ENCODE peak calls at places on chromosomes 13 and 19, in four cellular contexts. One of them, this sample, is unnamed.

GRCh38 chr13:68304287-68304893 is 1074.3 kb upstream of the PCDH9 start:
- DNase-seq in GM12891: peak
- DNase-seq in uterus: no peak
- DNase-seq in stomach: no peak
- DNase-seq in this sample: no peak

GRCh38 chr13:35448465-35448864 is 28.0 kb downstream of the MAB21L1 start:
- DNase-seq in GM12891: no peak
- DNase-seq in stomach: no peak
- DNase-seq in uterus: no peak
- DNase-seq in this sample: no peak

GRCh38 chr19:17488593-17489391 is 18.5 kb downstream of the SLC27A1 start:
- DNase-seq in GM12891: peak
- DNase-seq in uterus: peak
- DNase-seq in stomach: peak
- DNase-seq in this sample: no peak

GRCh38 chr13:50531917-50532899 is 311.3 kb downstream of the DLEU7 start:
- DNase-seq in uterus: no peak
- DNase-seq in GM12891: no peak
- DNase-seq in stomach: no peak
- DNase-seq in this sample: no peak

GRCh38 chr13:86877449-86877848 is 793.7 kb upstream of the SLITRK5 start:
- DNase-seq in stomach: no peak
- DNase-seq in GM12891: no peak
- DNase-seq in uterus: no peak
- DNase-seq in this sample: no peak

GRCh38 chr13:23427342-23428182 is 5.9 kb downstream of the SACS start:
- DNase-seq in GM12891: no peak
- DNase-seq in stomach: peak
- DNase-seq in uterus: peak
- DNase-seq in this sample: no peak

GRCh38 chr19:35346193-35347052 is 1.3 kb upstream of the FFAR1 start:
- DNase-seq in uterus: no peak
- DNase-seq in stomach: peak
- DNase-seq in GM12891: peak
- DNase-seq in this sample: no peak

GRCh38 chr13:41962994-41963393 is 2.1 kb upstream of the VWA8 start:
- DNase-seq in uterus: no peak
- DNase-seq in GM12891: no peak
- DNase-seq in stomach: no peak
- DNase-seq in this sample: no peak

GRCh38 chr13:67230774-67231480 is 791 bp upstream of the PCDH9 start:
- DNase-seq in stomach: peak
- DNase-seq in uterus: peak
- DNase-seq in GM12891: no peak
- DNase-seq in this sample: no peak

GRCh38 chr13:109989155-109989554 is 202.8 kb upstream of the IRS2 start:
- DNase-seq in GM12891: no peak
- DNase-seq in uterus: no peak
- DNase-seq in stomach: no peak
- DNase-seq in this sample: no peak

GRCh38 chr19:19997656-19998268 is 41.5 kb downstream of the ZNF682 start:
- DNase-seq in stomach: peak
- DNase-seq in uterus: peak
- DNase-seq in GM12891: no peak
- DNase-seq in this sample: no peak

GRCh38 chr19:13006431-13007281 is 11.4 kb downstream of the NFIX start:
- DNase-seq in uterus: peak
- DNase-seq in stomach: peak
- DNase-seq in GM12891: no peak
- DNase-seq in this sample: no peak

GRCh38 chr19:17451820-17452219 is 3.4 kb upstream of the TMEM221 start:
- DNase-seq in uterus: no peak
- DNase-seq in stomach: no peak
- DNase-seq in GM12891: no peak
- DNase-seq in this sample: no peak

GRCh38 chr13:94708971-94709614 is 3.3 kb downstream of the SOX21 start:
- DNase-seq in uterus: no peak
- DNase-seq in stomach: no peak
- DNase-seq in GM12891: no peak
- DNase-seq in this sample: no peak

GRCh38 chr19:57867868-57868492 is 18.3 kb downstream of the ZNF587 start:
- DNase-seq in stomach: no peak
- DNase-seq in GM12891: no peak
- DNase-seq in uterus: no peak
- DNase-seq in this sample: no peak
- TF ChIP-seq POLR2A in stomach: no peak
- TF ChIP-seq POLR2A in GM12891: no peak
- TF ChIP-seq POLR2A in uterus: no peak
- TF ChIP-seq POLR2A in this sample: no peak

DNA sequence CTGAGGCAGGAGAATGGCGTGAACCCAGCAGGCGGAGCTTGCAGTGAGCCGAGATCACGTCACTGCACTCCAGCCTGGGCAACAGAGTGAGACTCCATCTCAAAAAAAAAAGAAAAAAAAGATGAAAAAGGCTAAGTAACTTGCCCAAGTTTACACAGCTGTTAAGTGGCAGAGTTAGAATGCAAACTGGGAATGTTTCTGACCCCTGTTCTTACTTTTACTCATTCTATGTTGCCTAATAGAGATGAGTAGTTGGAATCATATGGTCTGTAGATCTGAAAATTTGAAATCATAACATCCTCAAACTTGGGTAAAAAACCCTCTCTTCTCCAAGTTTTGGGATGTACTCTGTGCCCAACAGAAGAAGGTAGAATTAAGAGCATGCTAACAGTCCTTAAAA is 235.8 kb upstream of the RFC3 start:
- DNase-seq in GM12891: no peak
- DNase-seq in uterus: no peak
- DNase-seq in stomach: no peak
- DNase-seq in this sample: no peak
- TF ChIP-seq POLR2A in GM12891: no peak
- TF ChIP-seq POLR2A in uterus: no peak
- TF ChIP-seq POLR2A in stomach: no peak
- TF ChIP-seq POLR2A in this sample: no peak

DNA sequence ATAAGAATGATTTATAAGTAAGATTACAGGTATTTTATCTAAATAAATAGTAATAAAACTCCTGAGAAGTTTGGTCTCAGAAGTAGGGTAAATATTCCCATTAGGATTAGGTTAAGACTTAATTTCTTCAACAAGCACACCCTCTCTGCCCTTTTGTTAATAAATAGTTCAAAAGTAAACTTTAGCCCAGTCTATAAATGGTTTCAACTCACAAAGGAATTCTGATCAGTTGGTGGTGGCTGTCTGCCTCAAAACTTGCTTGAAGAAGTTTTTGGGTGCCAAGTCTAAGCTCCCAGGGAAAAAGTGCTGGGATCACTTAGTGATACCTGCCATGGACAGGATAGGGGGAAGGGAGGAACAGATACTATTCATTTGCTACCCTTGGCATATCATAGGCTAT is 22.9 kb downstream of the MBNL2 start:
- DNase-seq in GM12891: no peak
- DNase-seq in uterus: no peak
- DNase-seq in stomach: no peak
- DNase-seq in this sample: no peak
- TF ChIP-seq POLR2A in GM12891: no peak
- TF ChIP-seq POLR2A in uterus: no peak
- TF ChIP-seq POLR2A in stomach: no peak
- TF ChIP-seq POLR2A in this sample: no peak

DNA sequence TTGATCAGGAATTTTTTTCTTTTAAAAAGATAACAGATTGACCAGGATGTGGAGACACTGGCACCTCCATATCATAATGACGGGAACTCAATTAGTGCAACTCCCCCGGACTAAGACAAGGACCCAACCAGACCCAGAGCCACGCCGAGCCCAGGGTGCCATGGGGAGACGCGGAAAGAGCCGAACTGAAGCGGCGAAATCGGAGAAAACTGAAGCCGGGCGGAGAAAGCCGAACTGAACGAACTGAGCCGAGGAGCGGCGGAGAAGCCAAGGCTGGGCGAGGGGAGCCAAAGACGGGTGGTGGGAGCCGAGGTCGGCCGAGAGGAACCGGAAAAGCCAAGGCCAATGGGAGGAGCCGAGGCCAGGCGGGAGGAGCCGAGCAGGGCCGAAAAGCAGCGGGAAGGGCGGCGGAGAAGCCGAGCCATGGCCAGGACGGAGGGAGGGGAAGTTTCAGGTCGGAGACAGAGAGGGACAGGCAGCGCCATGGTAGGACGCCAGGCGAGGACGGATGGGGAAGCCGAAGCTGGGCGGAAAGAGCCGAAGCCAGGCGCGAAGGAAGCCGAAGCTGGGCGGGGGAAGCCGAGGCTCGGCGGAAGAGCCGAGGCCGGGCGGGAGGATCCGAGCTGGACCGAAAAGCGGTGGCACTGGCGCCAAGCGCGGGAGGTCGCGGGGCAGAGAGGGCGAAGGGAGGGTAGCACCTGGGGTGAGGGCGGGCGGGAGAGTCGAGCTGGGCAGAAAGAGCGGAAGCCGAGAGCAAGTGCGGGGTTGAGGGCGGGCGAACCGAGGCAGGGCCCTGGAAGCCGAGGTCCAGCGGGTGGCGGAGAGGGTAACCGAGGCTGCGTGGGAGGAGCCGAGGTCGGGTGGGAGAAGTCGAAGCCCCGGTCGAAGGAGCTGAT is 29.4 kb downstream of the ZNF557 start:
- DNase-seq in GM12891: peak
- DNase-seq in stomach: peak
- DNase-seq in uterus: peak
- DNase-seq in this sample: peak
- TF ChIP-seq POLR2A in GM12891: peak
- TF ChIP-seq POLR2A in stomach: no peak
- TF ChIP-seq POLR2A in uterus: no peak
- TF ChIP-seq POLR2A in this sample: no peak